ENCODE peak calls at places on chromosomes 2 and 18, in five cellular contexts. J, Z, G, I and R are unnamed samples.

GRCh38 chr2:191109888-191110287 is 40.9 kb downstream of the STAT4 start:
- DNase-seq in J (no peak), I (no peak), Z (no peak), G (no peak), R (no peak)

GRCh38 chr18:36736094-36736493 is 92.7 kb downstream of the TPGS2 start:
- DNase-seq in I (no peak), Z (no peak), J (no peak), G (no peak), R (no peak)

GRCh38 chr18:51537487-51537886 is 340.0 kb upstream of the MEX3C start:
- DNase-seq in Z (peak), J (peak), I (no peak), G (peak), R (peak)

GRCh38 chr18:39274535-39274934 is 1708.9 kb upstream of the CELF4 start:
- DNase-seq in J (no peak), I (peak), G (no peak), Z (peak), R (peak)

GRCh38 chr2:157194097-157194688 is 63.3 kb upstream of the GALNT5 start:
- DNase-seq in Z (peak), J (peak), I (no peak), G (no peak), R (peak)

GRCh38 chr2:100745630-100746029 is 74.3 kb upstream of the NPAS2 start:
- DNase-seq in G (no peak), I (no peak), J (no peak), Z (no peak), R (no peak)

GRCh38 chr2:15880226-15881119 is 59.9 kb upstream of the MYCN start:
- DNase-seq in I (no peak), G (no peak), J (no peak), Z (no peak), R (no peak)

GRCh38 chr18:23155537-23155936 is 20.3 kb downstream of the CABLES1 start:
- DNase-seq in Z (peak), I (no peak), G (no peak), J (no peak), R (peak)

GRCh38 chr2:54083021-54083420 is 32.4 kb upstream of the ACYP2 start:
- DNase-seq in I (no peak), G (no peak), J (no peak), Z (no peak), R (no peak)

GRCh38 chr2:141493936-141494335 is 636.9 kb downstream of the LRP1B start:
- DNase-seq in Z (no peak), G (no peak), J (no peak), I (no peak), R (no peak)

GRCh38 chr2:231260442-231260841 is 62.0 kb downstream of the ARMC9 start:
- DNase-seq in Z (peak), I (no peak), G (no peak), J (peak), R (peak)

GRCh38 chr2:46954951-46955571 is 39.5 kb upstream of the MCFD2 start:
- DNase-seq in J (peak), I (peak), Z (peak), G (peak), R (peak)

GRCh38 chr2:136932700-136933099 is 167.4 kb downstream of the THSD7B start:
- DNase-seq in I (no peak), G (no peak), Z (peak), J (no peak), R (peak)

GRCh38 chr2:113102133-113102532 is 25.3 kb upstream of the IL1RN start:
- DNase-seq in Z (no peak), G (no peak), I (no peak), J (no peak), R (no peak)

GRCh38 chr2:10303634-10304378 is 1.1 kb downstream of the HPCAL1 start:
- DNase-seq in G (peak), I (no peak), Z (peak), J (peak), R (peak)

GRCh38 chr2:213187833-213188532 is 36.6 kb upstream of the IKZF2 start:
- DNase-seq in J (no peak), Z (peak), G (no peak), I (peak), R (peak)

GRCh38 chr2:177596866-177597265 is 204.3 kb downstream of the AGPS start:
- DNase-seq in I (no peak), Z (no peak), G (no peak), J (no peak), R (no peak)

GRCh38 chr18:57915241-57915640 is 112.1 kb upstream of the ATP8B1 start:
- DNase-seq in J (no peak), G (no peak), Z (no peak), I (peak), R (no peak)

GRCh38 chr18:75546964-75547363 is 119.5 kb upstream of the SMIM21 start:
- DNase-seq in Z (no peak), G (no peak), I (no peak), J (no peak), R (no peak)

GRCh38 chr18:48317781-48318381 is 91.3 kb downstream of the ZBTB7C start:
- DNase-seq in Z (no peak), G (no peak), I (no peak), J (no peak), R (no peak)
- TF ChIP-seq CTCF in Z (peak), G (no peak), I (no peak), J (no peak), R (peak)

DNA sequence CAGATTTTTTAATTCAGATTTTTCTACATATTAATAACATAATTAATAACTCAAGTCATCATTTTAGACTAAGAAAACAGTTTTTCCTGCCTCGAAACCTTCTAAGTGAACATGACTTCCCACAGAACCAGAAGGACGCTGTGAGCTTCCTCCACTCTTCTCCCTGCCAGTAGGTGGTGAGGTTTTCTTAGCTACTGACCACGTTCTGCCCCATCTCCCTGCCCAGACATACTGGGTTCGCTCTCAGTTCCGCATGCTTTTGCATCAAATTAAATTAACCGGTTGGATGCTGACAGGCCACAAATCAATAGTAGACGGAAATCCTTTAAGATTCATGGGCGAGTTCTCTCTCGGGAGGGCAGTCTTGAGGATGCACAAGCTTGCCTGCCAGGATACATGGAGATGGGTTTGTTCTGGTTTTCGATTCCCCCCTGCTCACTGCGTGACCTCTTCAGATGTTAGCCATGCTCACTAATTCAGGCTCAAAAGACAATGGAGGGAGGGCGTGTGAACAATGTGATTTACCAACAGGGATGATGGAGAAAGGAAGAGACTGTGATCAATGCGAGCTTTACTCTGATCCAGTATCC is 375.9 kb downstream of the EIPR1 start:
- DNase-seq in G (peak), I (no peak), J (no peak), Z (no peak), R (no peak)
- TF ChIP-seq CTCF in G (peak), I (no peak), J (no peak), Z (no peak), R (no peak)

GRCh38 chr2:12884713-12885282 is 168.1 kb downstream of the TRIB2 start:
- DNase-seq in G (peak), I (no peak), J (no peak), Z (peak), R (peak)

GRCh38 chr2:12883911-12884310 is 167.2 kb downstream of the TRIB2 start:
- DNase-seq in I (no peak), G (no peak), J (no peak), Z (no peak), R (no peak)

GRCh38 chr2:12879649-12880048 is 162.9 kb downstream of the TRIB2 start:
- DNase-seq in Z (no peak), J (no peak), G (no peak), I (no peak), R (no peak)

GRCh38 chr2:12882393-12882792 is 165.7 kb downstream of the TRIB2 start:
- DNase-seq in J (no peak), G (no peak), I (no peak), Z (no peak), R (no peak)

GRCh38 chr2:12881952-12882351 is 165.2 kb downstream of the TRIB2 start:
- DNase-seq in Z (no peak), G (no peak), J (no peak), I (no peak), R (peak)
- TF ChIP-seq CTCF in Z (no peak), G (no peak), J (no peak), I (no peak), R (no peak)

DNA sequence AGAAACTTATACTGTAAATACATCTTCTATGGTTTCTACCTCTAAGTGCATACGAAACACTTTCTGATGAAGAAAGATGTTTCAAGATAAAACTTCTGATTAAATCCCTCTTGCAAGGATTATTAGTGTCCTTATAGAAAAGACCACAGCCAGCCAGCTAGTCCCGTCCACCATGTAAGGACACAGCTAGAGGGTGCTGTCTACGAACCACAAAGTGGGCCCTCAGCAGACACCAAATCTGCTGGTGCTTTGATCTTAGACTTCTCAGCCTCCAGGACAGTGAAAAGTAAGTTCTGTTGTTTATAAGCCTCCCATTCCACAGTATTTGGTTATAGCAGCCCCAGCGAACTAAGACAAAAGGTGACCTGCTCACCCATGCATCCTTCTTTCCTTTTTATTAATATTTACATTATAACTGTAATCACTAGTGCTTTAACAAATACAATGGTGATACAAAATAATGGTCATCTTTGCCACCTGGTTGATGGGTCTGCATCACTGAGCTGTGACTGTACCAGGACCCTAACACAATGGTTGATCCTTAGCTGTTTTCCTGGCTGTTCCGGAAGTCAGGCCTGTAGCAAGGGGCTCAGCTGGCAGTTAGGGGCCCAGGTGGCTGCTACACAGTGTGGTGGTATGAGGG is 108.4 kb upstream of the SMAD7 start:
- DNase-seq in Z (no peak), G (no peak), I (no peak), J (no peak), R (no peak)
- TF ChIP-seq CTCF in Z (no peak), G (no peak), I (peak), J (no peak), R (no peak)

DNA sequence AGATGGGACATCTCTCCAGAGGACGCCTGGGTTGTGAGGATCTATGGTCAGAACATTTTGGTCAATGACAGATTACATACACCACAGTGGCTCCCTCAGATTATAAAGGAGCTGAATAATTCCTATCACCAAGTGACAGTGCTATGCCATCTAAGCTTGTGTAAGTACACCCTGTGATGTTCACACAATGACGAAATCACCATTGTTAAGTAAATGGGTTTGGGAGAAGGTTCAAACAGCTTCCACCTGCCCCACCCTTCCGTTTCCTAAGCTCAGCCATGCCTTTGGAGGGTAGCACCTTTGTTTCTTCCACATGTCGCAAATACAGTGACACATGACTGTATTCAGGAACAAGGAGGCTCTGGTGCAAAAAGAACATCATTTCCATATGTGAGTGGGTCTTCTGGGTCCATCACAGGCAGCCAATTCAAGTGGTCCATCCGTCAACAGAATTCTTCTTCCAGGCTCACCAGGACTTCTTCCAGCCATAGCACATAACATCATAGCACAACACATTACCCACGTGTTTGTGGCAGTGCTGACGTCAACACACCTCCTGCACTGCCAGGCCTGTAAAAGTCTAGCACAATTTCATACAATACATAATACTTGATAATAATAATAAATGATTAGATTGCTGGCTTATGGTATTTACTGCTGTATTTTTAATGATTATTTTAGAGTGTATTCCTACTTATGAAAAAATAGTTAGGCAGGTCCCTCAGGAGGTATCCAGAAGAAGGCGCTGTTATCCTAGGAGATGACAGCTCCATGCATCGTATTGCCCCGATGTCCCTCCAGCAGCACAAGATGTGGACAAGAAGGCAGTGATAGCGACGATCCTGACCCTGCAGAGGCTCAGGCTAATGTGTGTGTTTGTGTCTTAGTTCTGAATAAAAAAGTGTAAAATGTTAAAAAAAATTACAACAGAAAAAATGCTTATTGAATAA is 264.8 kb downstream of the ANAPC1 start:
- DNase-seq in G (no peak), J (no peak), I (no peak), Z (no peak), R (peak)
- TF ChIP-seq CTCF in G (no peak), J (no peak), I (no peak), Z (no peak), R (no peak)